ENCODE peak calls at places on chromosome 6, in four cellular contexts. One of them, this sample, is unnamed.

GRCh38 chr6:159996087-159996622 is 27.3 kb downstream of the IGF2R start:
- DNase-seq in epithelial cell of esophagus: no peak
- DNase-seq in GM10248: no peak
- DNase-seq in foreskin fibroblast: no peak
- DNase-seq in this sample: no peak

GRCh38 chr6:116783852-116784251 is 18.3 kb upstream of the FAM162B start:
- DNase-seq in epithelial cell of esophagus: peak
- DNase-seq in GM10248: no peak
- DNase-seq in foreskin fibroblast: peak
- DNase-seq in this sample: no peak

GRCh38 chr6:57109905-57110304 is 19.9 kb downstream of the ZNF451 start:
- DNase-seq in epithelial cell of esophagus: peak
- DNase-seq in foreskin fibroblast: peak
- DNase-seq in GM10248: no peak
- DNase-seq in this sample: no peak

GRCh38 chr6:161844804-161845203 is 570.9 kb upstream of the AGPAT4 start:
- DNase-seq in foreskin fibroblast: no peak
- DNase-seq in epithelial cell of esophagus: no peak
- DNase-seq in GM10248: no peak
- DNase-seq in this sample: no peak

GRCh38 chr6:3341467-3341866 is 82.7 kb downstream of the PSMG4 start:
- DNase-seq in GM10248: no peak
- DNase-seq in epithelial cell of esophagus: peak
- DNase-seq in foreskin fibroblast: peak
- DNase-seq in this sample: no peak

GRCh38 chr6:138231399-138231886 is 13.2 kb upstream of the PBOV1 start:
- DNase-seq in epithelial cell of esophagus: peak
- DNase-seq in foreskin fibroblast: no peak
- DNase-seq in GM10248: no peak
- DNase-seq in this sample: no peak

GRCh38 chr6:43021270-43022047 is at the start of gene RRP36:
- DNase-seq in epithelial cell of esophagus: peak
- DNase-seq in GM10248: peak
- DNase-seq in foreskin fibroblast: peak
- DNase-seq in this sample: peak

GRCh38 chr6:104601756-104602155 is 258.0 kb downstream of the HACE1 start:
- DNase-seq in epithelial cell of esophagus: no peak
- DNase-seq in foreskin fibroblast: peak
- DNase-seq in GM10248: no peak
- DNase-seq in this sample: no peak

GRCh38 chr6:14017626-14018475 is 93.1 kb downstream of the RNF182 start:
- DNase-seq in epithelial cell of esophagus: no peak
- DNase-seq in foreskin fibroblast: no peak
- DNase-seq in GM10248: no peak
- DNase-seq in this sample: no peak

GRCh38 chr6:118263929-118264486 is 284.1 kb upstream of the PLN start:
- DNase-seq in GM10248: no peak
- DNase-seq in epithelial cell of esophagus: peak
- DNase-seq in foreskin fibroblast: no peak
- DNase-seq in this sample: no peak

DNA sequence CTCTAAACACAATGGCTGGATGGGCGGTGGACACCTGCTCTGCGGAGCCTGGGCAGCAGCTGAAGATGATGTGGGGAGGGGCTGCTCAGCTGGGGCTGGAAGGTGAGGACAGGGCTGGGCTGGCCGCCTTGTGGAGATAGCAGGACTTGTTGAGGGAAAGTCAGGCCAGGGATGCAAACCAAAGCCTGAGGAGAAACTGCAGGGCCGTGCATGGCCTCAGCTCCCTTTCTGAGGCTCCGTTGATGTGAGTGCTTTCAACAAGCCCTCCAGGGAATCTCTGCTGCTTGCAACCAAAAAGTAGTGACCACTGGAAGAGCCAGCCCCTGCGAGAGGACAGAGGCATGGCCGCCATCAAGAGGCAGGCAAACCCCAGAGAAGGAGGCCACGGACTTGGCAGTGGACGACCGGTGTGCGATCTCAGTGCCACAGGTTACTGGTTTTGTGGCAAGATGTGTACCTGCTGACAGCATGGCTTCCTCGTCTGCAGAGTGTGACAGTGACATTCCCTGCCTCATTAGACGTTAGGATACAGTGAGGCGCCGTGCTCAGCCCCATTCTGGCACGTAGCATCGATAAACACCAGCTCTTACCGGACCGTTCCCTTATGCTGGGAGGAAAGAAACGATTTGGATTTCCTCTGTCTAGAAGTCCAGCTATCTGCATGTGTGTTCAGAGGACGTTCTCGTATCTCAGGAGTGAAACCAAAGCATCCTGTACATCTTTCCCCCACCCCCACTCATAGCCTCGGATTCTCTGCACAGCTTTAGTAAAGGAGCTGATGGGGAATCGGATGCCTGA is 37.9 kb downstream of the ERMARD start:
- DNase-seq in epithelial cell of esophagus: no peak
- DNase-seq in foreskin fibroblast: no peak
- DNase-seq in GM10248: no peak
- DNase-seq in this sample: no peak
- TF ChIP-seq CTCF in epithelial cell of esophagus: no peak
- TF ChIP-seq CTCF in foreskin fibroblast: no peak
- TF ChIP-seq CTCF in GM10248: no peak
- TF ChIP-seq CTCF in this sample: no peak

GRCh38 chr6:164528539-164528938 is 780.9 kb downstream of the C6orf118 start:
- DNase-seq in epithelial cell of esophagus: peak
- DNase-seq in foreskin fibroblast: no peak
- DNase-seq in GM10248: no peak
- DNase-seq in this sample: no peak
- TF ChIP-seq CTCF in epithelial cell of esophagus: no peak
- TF ChIP-seq CTCF in foreskin fibroblast: no peak
- TF ChIP-seq CTCF in GM10248: no peak
- TF ChIP-seq CTCF in this sample: no peak

DNA sequence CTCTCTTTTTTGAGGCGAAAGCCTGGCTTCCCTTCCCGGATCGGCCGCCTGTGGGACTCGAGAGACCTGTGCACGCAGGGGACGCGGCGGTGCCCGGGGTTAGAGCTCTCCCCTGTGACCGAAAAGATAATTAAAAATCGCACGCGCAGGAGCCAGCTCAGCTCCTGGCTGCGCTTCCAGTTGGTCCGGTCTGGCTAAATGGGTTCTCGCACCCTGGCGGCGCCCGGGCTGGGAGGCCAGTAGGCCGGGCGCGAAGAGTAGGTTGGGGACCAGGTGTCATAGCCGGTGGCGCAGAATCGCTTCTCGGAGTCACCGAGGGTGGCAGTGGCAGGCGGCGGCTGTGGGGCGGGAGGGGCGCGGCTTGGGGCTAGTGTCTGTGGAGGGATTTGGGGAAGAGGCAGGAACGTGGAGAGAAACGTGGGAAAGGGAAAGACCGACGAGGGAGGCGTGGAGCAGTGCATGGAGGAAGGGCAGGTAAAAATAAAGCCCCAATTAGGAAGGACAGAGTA is 41.9 kb upstream of the SUPT3H start:
- DNase-seq in GM10248: peak
- DNase-seq in foreskin fibroblast: peak
- DNase-seq in epithelial cell of esophagus: peak
- DNase-seq in this sample: peak
- TF ChIP-seq CTCF in GM10248: peak
- TF ChIP-seq CTCF in foreskin fibroblast: no peak
- TF ChIP-seq CTCF in epithelial cell of esophagus: peak
- TF ChIP-seq CTCF in this sample: no peak

GRCh38 chr6:18985958-18986357 is 598.8 kb downstream of the RNF144B start:
- DNase-seq in foreskin fibroblast: no peak
- DNase-seq in GM10248: no peak
- DNase-seq in epithelial cell of esophagus: no peak
- DNase-seq in this sample: no peak

GRCh38 chr6:18985061-18985460 is 597.9 kb downstream of the RNF144B start:
- DNase-seq in GM10248: no peak
- DNase-seq in epithelial cell of esophagus: no peak
- DNase-seq in foreskin fibroblast: no peak
- DNase-seq in this sample: no peak

DNA sequence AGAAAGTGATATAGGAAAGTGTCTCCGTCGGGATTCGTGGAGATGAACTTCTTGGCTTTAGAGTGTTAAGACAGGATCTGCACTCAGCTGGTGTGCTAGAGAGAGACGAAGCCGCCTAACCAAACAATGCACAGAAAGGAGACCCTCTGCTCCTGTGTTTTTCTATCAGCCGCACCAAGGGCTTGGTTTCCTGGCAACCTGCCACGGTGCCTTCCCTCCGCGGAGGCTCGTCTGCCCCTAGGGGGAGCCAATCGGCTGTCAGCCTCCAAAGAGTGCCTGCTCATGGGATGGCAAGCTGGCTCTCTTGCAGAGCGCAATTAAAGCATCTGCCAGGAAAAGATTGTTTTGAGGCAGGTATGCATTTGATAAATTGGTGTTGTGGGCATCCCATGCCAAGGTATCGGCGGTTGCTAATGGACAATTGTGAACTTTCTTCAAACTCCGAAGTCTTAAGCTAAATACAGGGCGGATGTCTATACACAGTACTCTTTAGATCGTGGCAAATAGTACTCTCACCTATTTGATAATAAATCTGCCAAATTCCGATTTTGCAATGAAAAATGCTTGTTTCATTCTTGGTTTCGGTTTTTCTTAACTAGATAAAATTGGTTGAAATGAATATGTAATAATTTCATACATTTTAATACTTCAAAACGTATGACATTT is 603.3 kb downstream of the RNF144B start:
- DNase-seq in GM10248: peak
- DNase-seq in epithelial cell of esophagus: peak
- DNase-seq in foreskin fibroblast: no peak
- DNase-seq in this sample: no peak
- TF ChIP-seq CTCF in GM10248: peak
- TF ChIP-seq CTCF in epithelial cell of esophagus: peak
- TF ChIP-seq CTCF in foreskin fibroblast: peak
- TF ChIP-seq CTCF in this sample: no peak

GRCh38 chr6:122361314-122361979 is 38.0 kb upstream of the HSF2 start:
- DNase-seq in epithelial cell of esophagus: no peak
- DNase-seq in GM10248: no peak
- DNase-seq in foreskin fibroblast: no peak
- DNase-seq in this sample: no peak
- TF ChIP-seq CTCF in epithelial cell of esophagus: no peak
- TF ChIP-seq CTCF in GM10248: no peak
- TF ChIP-seq CTCF in foreskin fibroblast: no peak
- TF ChIP-seq CTCF in this sample: no peak

GRCh38 chr6:44265843-44266233 is 487 bp upstream of the NFKBIE start:
- DNase-seq in foreskin fibroblast: no peak
- DNase-seq in GM10248: no peak
- DNase-seq in epithelial cell of esophagus: no peak
- DNase-seq in this sample: no peak

GRCh38 chr6:44263357-44264100 is 1.8 kb downstream of the NFKBIE start:
- DNase-seq in foreskin fibroblast: no peak
- DNase-seq in GM10248: peak
- DNase-seq in epithelial cell of esophagus: peak
- DNase-seq in this sample: peak

GRCh38 chr6:44265003-44265842 is at the start of gene NFKBIE:
- DNase-seq in foreskin fibroblast: peak
- DNase-seq in GM10248: peak
- DNase-seq in epithelial cell of esophagus: peak
- DNase-seq in this sample: peak

GRCh38 chr6:44262467-44263356 is 2.6 kb downstream of the NFKBIE start:
- DNase-seq in foreskin fibroblast: no peak
- DNase-seq in GM10248: no peak
- DNase-seq in epithelial cell of esophagus: no peak
- DNase-seq in this sample: no peak

GRCh38 chr6:44264154-44265002 is 973 bp downstream of the NFKBIE start:
- DNase-seq in GM10248: peak
- DNase-seq in epithelial cell of esophagus: no peak
- DNase-seq in foreskin fibroblast: no peak
- DNase-seq in this sample: peak
- TF ChIP-seq CTCF in GM10248: no peak
- TF ChIP-seq CTCF in epithelial cell of esophagus: no peak
- TF ChIP-seq CTCF in foreskin fibroblast: no peak
- TF ChIP-seq CTCF in this sample: no peak

DNA sequence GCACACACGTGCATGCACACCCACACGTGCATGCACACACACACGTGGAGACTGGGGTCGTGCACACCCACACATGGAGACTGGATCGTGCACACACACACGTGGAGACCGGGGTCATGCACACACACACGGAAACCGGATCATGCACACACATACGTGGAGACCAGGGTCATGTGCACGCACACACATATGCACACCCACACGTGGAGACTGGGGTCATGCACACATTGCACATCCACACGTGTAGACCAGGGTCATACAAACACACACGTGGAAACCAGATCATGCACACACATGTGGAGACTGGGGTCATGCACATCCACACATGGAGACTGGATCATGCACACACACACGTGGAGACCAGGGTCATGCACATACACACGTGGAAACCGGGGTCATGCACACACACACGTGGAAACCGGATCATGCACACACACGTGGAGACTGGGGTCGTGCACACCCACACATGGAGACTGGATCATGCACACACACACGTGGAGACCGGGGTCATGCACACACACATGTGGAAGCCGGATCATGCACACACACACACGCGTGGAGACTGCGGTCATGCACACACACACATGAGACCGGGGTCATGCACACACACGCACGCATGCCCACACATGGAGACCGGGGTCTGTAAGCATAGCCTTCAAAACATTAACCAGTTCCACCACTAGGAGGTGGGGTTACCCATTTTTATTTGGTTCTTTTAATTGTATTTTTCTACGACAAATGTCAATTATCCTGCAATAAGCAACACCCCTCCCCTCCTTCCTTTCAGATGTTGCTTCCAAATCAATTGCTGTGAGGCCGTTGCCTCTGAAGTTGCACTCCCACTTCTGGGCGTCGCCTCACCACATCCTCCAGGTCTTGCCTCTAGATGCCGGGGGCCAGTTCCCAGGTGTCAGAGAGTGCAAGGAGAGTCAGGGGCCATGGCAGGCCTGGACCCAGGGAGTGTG is 95.8 kb downstream of the TMEM242 start:
- DNase-seq in GM10248: no peak
- DNase-seq in foreskin fibroblast: no peak
- DNase-seq in epithelial cell of esophagus: no peak
- DNase-seq in this sample: no peak
- TF ChIP-seq CTCF in GM10248: peak
- TF ChIP-seq CTCF in foreskin fibroblast: peak
- TF ChIP-seq CTCF in epithelial cell of esophagus: peak
- TF ChIP-seq CTCF in this sample: no peak

GRCh38 chr6:107132330-107132954 is 17.1 kb upstream of the BEND3 start:
- DNase-seq in GM10248: no peak
- DNase-seq in foreskin fibroblast: peak
- DNase-seq in epithelial cell of esophagus: peak
- DNase-seq in this sample: no peak
- TF ChIP-seq CTCF in GM10248: peak
- TF ChIP-seq CTCF in foreskin fibroblast: peak
- TF ChIP-seq CTCF in epithelial cell of esophagus: peak
- TF ChIP-seq CTCF in this sample: no peak

GRCh38 chr6:154510144-154510905 is at the start of gene CNKSR3:
- DNase-seq in epithelial cell of esophagus: peak
- DNase-seq in foreskin fibroblast: peak
- DNase-seq in GM10248: peak
- DNase-seq in this sample: no peak
- TF ChIP-seq CTCF in epithelial cell of esophagus: no peak
- TF ChIP-seq CTCF in foreskin fibroblast: no peak
- TF ChIP-seq CTCF in GM10248: no peak
- TF ChIP-seq CTCF in this sample: no peak

This sample was measured in activated B cell treated with CpG ODN at 0.5 μM for 24 hours.